ENCODE peak calls at places on chromosomes 11 and 22, in ten cellular contexts. N, B, O, X, K, I, C, T, U and V are unnamed samples.

GRCh38 chr11:120894207-120894989 is 129.5 kb upstream of the TBCEL start:
- DNase-seq in N (no peak), B (no peak), O (no peak), X (no peak), K (peak; percentile 30), I (no peak), C (no peak), T (no peak), U (no peak), V (no peak)

GRCh38 chr22:41271787-41272186 is 14.2 kb downstream of the RANGAP1 start:
- DNase-seq in N (no peak), B (no peak), O (no peak), X (no peak), K (no peak), I (no peak), C (no peak), T (no peak), U (no peak), V (no peak)

GRCh38 chr11:60912851-60913550 is 957 bp upstream of the TMEM109 start:
- DNase-seq in N (no peak), B (no peak), O (peak; percentile 46), X (no peak), K (no peak), I (peak; percentile 63), C (no peak), T (no peak), U (no peak), V (no peak)

GRCh38 chr11:67029146-67029545 is 6.2 kb downstream of the SYT12 start:
- DNase-seq in N (no peak), B (no peak), O (no peak), X (no peak), K (no peak), I (no peak), C (no peak), T (no peak), U (no peak), V (no peak)

GRCh38 chr22:30905696-30906341 is 62.8 kb downstream of the MORC2 start:
- DNase-seq in N (no peak), B (no peak), O (no peak), X (no peak), K (no peak), I (peak; percentile 61), C (peak; percentile 77), T (peak; percentile 42), U (no peak), V (no peak)

GRCh38 chr11:79167510-79168188 is 273.2 kb downstream of the TENM4 start:
- DNase-seq in N (no peak), B (no peak), O (no peak), X (no peak), K (no peak), I (no peak), C (peak; percentile 82), T (no peak), U (no peak), V (no peak)

GRCh38 chr11:33248416-33248957 is 8.7 kb upstream of the HIPK3 start:
- DNase-seq in N (no peak), B (no peak), O (no peak), X (no peak), K (no peak), I (no peak), C (no peak), T (no peak), U (peak; percentile 25), V (no peak)

GRCh38 chr11:69074375-69074774 is 25.6 kb downstream of the TPCN2 start:
- DNase-seq in N (no peak), B (no peak), O (no peak), X (no peak), K (no peak), I (no peak), C (no peak), T (no peak), U (no peak), V (no peak)

GRCh38 chr11:64804346-64805210 is 1.6 kb upstream of the MAP4K2 start:
- DNase-seq in N (no peak), B (no peak), O (no peak), X (no peak), K (no peak), I (peak; percentile 68), C (no peak), T (no peak), U (no peak), V (no peak)

GRCh38 chr11:64801591-64802369 is 1.2 kb downstream of the MAP4K2 start:
- DNase-seq in N (no peak), B (no peak), O (no peak), X (no peak), K (peak; percentile 17), I (peak; percentile 64), C (no peak), T (no peak), U (no peak), V (no peak)

GRCh38 chr11:64802370-64803162 is 448 bp downstream of the MAP4K2 start:
- DNase-seq in N (no peak), B (no peak), O (no peak), X (no peak), K (peak; percentile 61), I (peak; percentile 69), C (no peak), T (peak; percentile 70), U (no peak), V (peak; percentile 32)

GRCh38 chr11:64803846-64804345 is 882 bp upstream of the MAP4K2 start:
- DNase-seq in N (no peak), B (no peak), O (no peak), X (no peak), K (no peak), I (no peak), C (no peak), T (no peak), U (no peak), V (no peak)

DNA sequence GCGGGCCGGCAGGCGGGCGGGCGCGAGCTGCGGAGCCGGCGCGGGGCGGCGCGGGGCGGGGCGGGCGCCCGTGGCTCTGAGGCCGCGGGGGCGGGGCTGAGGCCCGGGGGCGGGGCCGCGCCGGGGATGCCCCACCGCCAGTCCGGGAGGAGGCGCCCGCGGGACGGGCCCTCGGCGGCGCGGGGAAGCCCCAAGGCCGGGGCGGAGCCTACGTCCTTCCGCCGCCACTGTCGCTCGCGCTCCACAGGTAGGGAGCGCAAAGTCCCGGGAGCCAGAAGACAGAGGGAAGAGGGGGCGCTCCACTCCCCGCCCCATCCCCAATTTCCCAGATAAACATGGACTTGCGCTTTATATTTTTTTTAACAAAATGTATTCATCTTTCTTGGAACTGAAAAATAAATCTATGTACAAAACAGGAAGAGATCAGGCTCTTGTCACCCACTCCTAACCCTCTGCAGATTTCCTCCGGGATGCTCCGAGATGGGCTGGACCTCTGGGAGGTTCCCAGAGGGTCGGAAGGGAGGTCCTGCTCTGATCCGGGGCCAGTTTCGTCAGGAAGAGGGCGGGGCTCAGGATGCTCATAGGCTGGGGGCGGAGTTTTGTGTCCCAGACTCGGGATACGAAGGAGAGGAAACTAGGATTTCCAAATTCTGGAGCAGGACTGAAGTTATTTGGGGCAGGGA is at the start of gene MAP4K2:
- DNase-seq in N (peak; percentile 93), B (peak; percentile 98), O (peak; percentile 94), X (peak; percentile 93), K (peak; percentile 98), I (peak; percentile 97), C (peak; percentile 97), T (peak; percentile 89), U (peak; percentile 70), V (peak; percentile 93)
- TF ChIP-seq POLR2AphosphoS5 in N (peak; percentile 29), B (no peak), O (no peak), X (no peak), K (peak; percentile 50), I (peak; percentile 49), C (peak; percentile 53), T (no peak), U (peak; percentile 40), V (no peak)

GRCh38 chr11:15195454-15196200 is 80.9 kb downstream of the INSC start:
- DNase-seq in N (no peak), B (no peak), O (no peak), X (no peak), K (no peak), I (no peak), C (peak; percentile 47), T (peak; percentile 22), U (peak; percentile 55), V (no peak)
- H3K27ac ChIP-seq in N (no peak overlapping the region), B (no peak overlapping the region), O (peak overlapping the region; percentile 63), X (no peak overlapping the region), K (no peak overlapping the region), I (no peak overlapping the region), C (no peak overlapping the region), T (no peak overlapping the region), U (no peak overlapping the region), V (no peak overlapping the region)

DNA sequence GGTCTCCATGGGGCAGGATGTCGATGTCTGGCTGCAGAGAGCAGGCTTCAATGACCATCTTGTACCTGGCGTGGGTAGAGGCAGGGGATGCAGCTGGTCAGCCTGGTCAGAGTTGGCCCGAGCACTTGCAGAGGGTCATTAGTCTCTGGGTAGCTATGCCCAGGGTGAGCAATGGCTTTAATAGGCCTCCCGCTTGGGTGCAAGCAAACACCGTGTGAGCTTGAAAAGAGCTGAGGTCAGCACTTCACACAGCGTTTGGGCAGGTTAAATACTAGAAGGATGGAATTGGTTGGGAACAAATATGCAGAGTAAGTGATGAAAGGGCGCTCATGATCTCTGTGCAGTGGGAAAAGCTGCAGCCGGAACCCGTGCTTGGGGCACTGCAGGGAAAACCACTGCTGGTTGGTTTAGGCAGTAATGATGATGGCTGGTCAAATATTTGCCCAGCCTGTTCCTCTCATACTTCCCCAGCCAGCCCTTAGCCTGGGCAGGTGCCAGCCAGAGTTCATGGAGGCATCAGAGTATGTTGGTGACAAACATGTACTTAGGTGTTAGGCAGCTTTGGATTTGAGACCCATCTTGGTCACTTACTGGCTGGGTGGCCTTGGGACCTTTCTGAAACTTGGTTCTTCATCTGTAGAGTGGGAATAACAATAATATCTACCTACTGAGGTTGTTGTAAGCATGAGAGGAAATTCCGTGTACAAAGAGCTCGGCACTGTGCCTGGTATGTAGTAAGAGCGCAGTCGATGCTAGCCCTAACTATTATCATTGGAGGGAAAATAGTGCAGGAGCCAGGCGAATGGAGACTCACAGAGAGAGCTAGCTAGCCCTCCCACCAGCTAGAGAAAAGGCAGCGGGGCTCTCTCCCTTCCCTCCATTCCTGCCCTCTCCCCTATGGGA is 25.2 kb upstream of the KCNJ11 start:
- DNase-seq in N (peak; percentile 74), B (no peak), O (peak; percentile 97), X (no peak), K (no peak), I (no peak), C (no peak), T (no peak), U (peak; percentile 44), V (peak; percentile 72)
- TF ChIP-seq EP300 in N (no peak), B (no peak), O (no peak), X (no peak), K (no peak), I (no peak), C (no peak), T (no peak), U (no peak), V (no peak)

GRCh38 chr11:39807904-39808303 is 1651.5 kb downstream of the LRRC4C start:
- DNase-seq in N (no peak), B (no peak), O (no peak), X (no peak), K (no peak), I (no peak), C (no peak), T (no peak), U (no peak), V (no peak)

GRCh38 chr11:39810358-39810757 is 1649.1 kb downstream of the LRRC4C start:
- DNase-seq in N (no peak), B (no peak), O (no peak), X (no peak), K (no peak), I (no peak), C (no peak), T (no peak), U (no peak), V (no peak)

GRCh38 chr11:39809833-39810232 is 1649.6 kb downstream of the LRRC4C start:
- DNase-seq in N (no peak), B (no peak), O (no peak), X (no peak), K (no peak), I (no peak), C (no peak), T (no peak), U (no peak), V (no peak)

GRCh38 chr11:39806652-39807051 is 1652.8 kb downstream of the LRRC4C start:
- DNase-seq in N (no peak), B (no peak), O (no peak), X (no peak), K (no peak), I (no peak), C (no peak), T (no peak), U (no peak), V (no peak)
- TF ChIP-seq POLR2AphosphoS5 in N (no peak), B (no peak), O (no peak), X (no peak), K (no peak), I (no peak), C (no peak), T (no peak), U (no peak), V (no peak)